ENCODE peak calls at places on chromosomes 4 and X, in four cellular contexts. One of them, this sample, is unnamed.

GRCh38 chrX:17580529-17581155 is 156.7 kb upstream of the SCML1 start:
- DNase-seq in suprapubic skin: no peak
- DNase-seq in activated CD8-positive, alpha-beta T cell treated with anti-CD3 and anti-CD28 coated beads for 36 hours: no peak
- DNase-seq in tibial artery: peak
- DNase-seq in this sample: no peak

GRCh38 chr4:159463235-159463634 is 360.4 kb downstream of the RAPGEF2 start:
- DNase-seq in suprapubic skin: no peak
- DNase-seq in tibial artery: no peak
- DNase-seq in activated CD8-positive, alpha-beta T cell treated with anti-CD3 and anti-CD28 coated beads for 36 hours: no peak
- DNase-seq in this sample: no peak

GRCh38 chr4:7367361-7367760 is 67.4 kb downstream of the PSAPL1 start:
- DNase-seq in activated CD8-positive, alpha-beta T cell treated with anti-CD3 and anti-CD28 coated beads for 36 hours: no peak
- DNase-seq in tibial artery: no peak
- DNase-seq in suprapubic skin: no peak
- DNase-seq in this sample: no peak

GRCh38 chr4:27096142-27096824 is 235.6 kb downstream of the STIM2 start:
- DNase-seq in tibial artery: no peak
- DNase-seq in suprapubic skin: no peak
- DNase-seq in activated CD8-positive, alpha-beta T cell treated with anti-CD3 and anti-CD28 coated beads for 36 hours: no peak
- DNase-seq in this sample: no peak

GRCh38 chr4:148376151-148376550 is 66.1 kb downstream of the NR3C2 start:
- DNase-seq in tibial artery: no peak
- DNase-seq in activated CD8-positive, alpha-beta T cell treated with anti-CD3 and anti-CD28 coated beads for 36 hours: peak
- DNase-seq in suprapubic skin: no peak
- DNase-seq in this sample: no peak

GRCh38 chr4:306551-306961 is 1.3 kb upstream of the ZNF732 start:
- DNase-seq in tibial artery: no peak
- DNase-seq in suprapubic skin: no peak
- DNase-seq in activated CD8-positive, alpha-beta T cell treated with anti-CD3 and anti-CD28 coated beads for 36 hours: peak
- DNase-seq in this sample: peak

GRCh38 chrX:15114865-15115566 is 154.9 kb downstream of the ASB9 start:
- DNase-seq in suprapubic skin: no peak
- DNase-seq in tibial artery: no peak
- DNase-seq in activated CD8-positive, alpha-beta T cell treated with anti-CD3 and anti-CD28 coated beads for 36 hours: no peak
- DNase-seq in this sample: no peak

GRCh38 chr4:105644270-105644669 is 64.2 kb downstream of the INTS12 start:
- DNase-seq in suprapubic skin: no peak
- DNase-seq in activated CD8-positive, alpha-beta T cell treated with anti-CD3 and anti-CD28 coated beads for 36 hours: no peak
- DNase-seq in tibial artery: no peak
- DNase-seq in this sample: no peak

GRCh38 chrX:56319165-56319564 is 87.0 kb downstream of the KLF8 start:
- DNase-seq in tibial artery: no peak
- DNase-seq in suprapubic skin: no peak
- DNase-seq in activated CD8-positive, alpha-beta T cell treated with anti-CD3 and anti-CD28 coated beads for 36 hours: no peak
- DNase-seq in this sample: no peak

GRCh38 chr4:85153221-85153620 is 186.7 kb upstream of the WDFY3 start:
- DNase-seq in activated CD8-positive, alpha-beta T cell treated with anti-CD3 and anti-CD28 coated beads for 36 hours: no peak
- DNase-seq in suprapubic skin: no peak
- DNase-seq in tibial artery: no peak
- DNase-seq in this sample: no peak

GRCh38 chr4:42492977-42493376 is 95.7 kb downstream of the SHISA3 start:
- DNase-seq in activated CD8-positive, alpha-beta T cell treated with anti-CD3 and anti-CD28 coated beads for 36 hours: no peak
- DNase-seq in suprapubic skin: no peak
- DNase-seq in tibial artery: no peak
- DNase-seq in this sample: no peak

GRCh38 chrX:120749141-120749846 is 119.4 kb upstream of the C1GALT1C1 start:
- DNase-seq in activated CD8-positive, alpha-beta T cell treated with anti-CD3 and anti-CD28 coated beads for 36 hours: no peak
- DNase-seq in suprapubic skin: no peak
- DNase-seq in tibial artery: no peak
- DNase-seq in this sample: no peak

GRCh38 chrX:132821974-132822633 is 136.3 kb downstream of the HS6ST2 start:
- DNase-seq in tibial artery: no peak
- DNase-seq in activated CD8-positive, alpha-beta T cell treated with anti-CD3 and anti-CD28 coated beads for 36 hours: no peak
- DNase-seq in suprapubic skin: no peak
- DNase-seq in this sample: no peak

GRCh38 chr4:73764513-73764912 is 24.1 kb downstream of the CXCL8 start:
- DNase-seq in suprapubic skin: no peak
- DNase-seq in tibial artery: no peak
- DNase-seq in activated CD8-positive, alpha-beta T cell treated with anti-CD3 and anti-CD28 coated beads for 36 hours: no peak
- DNase-seq in this sample: no peak

GRCh38 chrX:1596676-1597344 is 5.4 kb downstream of the AKAP17A start:
- DNase-seq in suprapubic skin: no peak
- DNase-seq in tibial artery: no peak
- DNase-seq in activated CD8-positive, alpha-beta T cell treated with anti-CD3 and anti-CD28 coated beads for 36 hours: no peak
- DNase-seq in this sample: no peak

GRCh38 chr4:184647391-184648101 is 1.7 kb downstream of the CASP3 start:
- DNase-seq in activated CD8-positive, alpha-beta T cell treated with anti-CD3 and anti-CD28 coated beads for 36 hours: no peak
- DNase-seq in suprapubic skin: no peak
- DNase-seq in tibial artery: no peak
- DNase-seq in this sample: no peak

GRCh38 chr4:15400911-15401671 is 26.7 kb upstream of the C1QTNF7 start:
- DNase-seq in activated CD8-positive, alpha-beta T cell treated with anti-CD3 and anti-CD28 coated beads for 36 hours: peak
- DNase-seq in tibial artery: peak
- DNase-seq in suprapubic skin: peak
- DNase-seq in this sample: no peak

GRCh38 chrX:15177316-15177715 is 92.6 kb downstream of the ASB9 start:
- DNase-seq in suprapubic skin: no peak
- DNase-seq in tibial artery: no peak
- DNase-seq in activated CD8-positive, alpha-beta T cell treated with anti-CD3 and anti-CD28 coated beads for 36 hours: no peak
- DNase-seq in this sample: no peak

GRCh38 chrX:39453847-39454645 is 643.7 kb downstream of the BCOR start:
- DNase-seq in tibial artery: no peak
- DNase-seq in activated CD8-positive, alpha-beta T cell treated with anti-CD3 and anti-CD28 coated beads for 36 hours: no peak
- DNase-seq in suprapubic skin: no peak
- DNase-seq in this sample: no peak

GRCh38 chr4:187019896-187020295 is 296.2 kb upstream of the FAT1 start:
- DNase-seq in suprapubic skin: no peak
- DNase-seq in tibial artery: no peak
- DNase-seq in activated CD8-positive, alpha-beta T cell treated with anti-CD3 and anti-CD28 coated beads for 36 hours: no peak
- DNase-seq in this sample: no peak

GRCh38 chr4:180455226-180455625 is 1788.0 kb upstream of the TENM3 start:
- DNase-seq in suprapubic skin: no peak
- DNase-seq in activated CD8-positive, alpha-beta T cell treated with anti-CD3 and anti-CD28 coated beads for 36 hours: no peak
- DNase-seq in tibial artery: no peak
- DNase-seq in this sample: no peak

DNA sequence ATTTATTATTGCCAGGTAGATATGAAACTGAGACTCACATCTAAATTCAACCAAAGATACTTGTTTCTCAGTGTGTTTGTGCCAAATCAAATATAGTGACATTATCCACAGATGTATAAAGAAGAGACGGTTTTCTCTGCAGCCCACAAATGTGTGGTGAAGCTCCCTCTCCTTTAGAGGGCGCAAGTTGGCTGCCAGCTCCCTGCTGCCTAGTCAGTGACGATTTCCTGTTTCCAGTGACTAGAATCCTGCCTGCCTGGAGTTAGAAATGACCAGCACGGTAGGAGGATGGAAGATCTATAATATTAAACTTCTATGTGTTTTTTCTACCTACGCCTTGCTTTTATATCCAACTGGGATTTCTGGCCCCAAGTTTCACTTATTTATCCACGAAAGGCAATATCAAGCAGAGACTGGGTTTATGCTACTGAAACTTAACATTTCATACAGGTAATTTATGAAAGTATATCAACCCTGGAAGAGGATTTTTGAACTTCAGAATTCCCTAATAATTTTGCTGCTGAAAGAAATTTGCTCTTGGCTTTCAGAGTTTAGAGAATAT is 1793.7 kb upstream of the TENM3 start:
- DNase-seq in tibial artery: no peak
- DNase-seq in suprapubic skin: no peak
- DNase-seq in activated CD8-positive, alpha-beta T cell treated with anti-CD3 and anti-CD28 coated beads for 36 hours: peak
- DNase-seq in this sample: peak
- TF ChIP-seq CTCF in tibial artery: no peak
- TF ChIP-seq CTCF in suprapubic skin: peak
- TF ChIP-seq CTCF in activated CD8-positive, alpha-beta T cell treated with anti-CD3 and anti-CD28 coated beads for 36 hours: no peak
- TF ChIP-seq CTCF in this sample: peak

GRCh38 chrX:32408389-32408788 is 803.0 kb downstream of the DMD start:
- DNase-seq in suprapubic skin: no peak
- DNase-seq in activated CD8-positive, alpha-beta T cell treated with anti-CD3 and anti-CD28 coated beads for 36 hours: peak
- DNase-seq in tibial artery: no peak
- DNase-seq in this sample: peak
- TF ChIP-seq CTCF in suprapubic skin: no peak
- TF ChIP-seq CTCF in activated CD8-positive, alpha-beta T cell treated with anti-CD3 and anti-CD28 coated beads for 36 hours: no peak
- TF ChIP-seq CTCF in tibial artery: no peak
- TF ChIP-seq CTCF in this sample: peak

GRCh38 chr4:70994387-70995099 is 1.1 kb downstream of the DCK start:
- DNase-seq in activated CD8-positive, alpha-beta T cell treated with anti-CD3 and anti-CD28 coated beads for 36 hours: no peak
- DNase-seq in suprapubic skin: no peak
- DNase-seq in tibial artery: no peak
- DNase-seq in this sample: peak

GRCh38 chr4:70994069-70994366 is 569 bp downstream of the DCK start:
- DNase-seq in activated CD8-positive, alpha-beta T cell treated with anti-CD3 and anti-CD28 coated beads for 36 hours: no peak
- DNase-seq in suprapubic skin: no peak
- DNase-seq in tibial artery: peak
- DNase-seq in this sample: no peak

GRCh38 chr4:70993181-70994068 is at the start of gene DCK:
- DNase-seq in tibial artery: peak
- DNase-seq in activated CD8-positive, alpha-beta T cell treated with anti-CD3 and anti-CD28 coated beads for 36 hours: peak
- DNase-seq in suprapubic skin: peak
- DNase-seq in this sample: peak

GRCh38 chr4:70997068-70997467 is 3.6 kb downstream of the DCK start:
- DNase-seq in tibial artery: no peak
- DNase-seq in suprapubic skin: no peak
- DNase-seq in activated CD8-positive, alpha-beta T cell treated with anti-CD3 and anti-CD28 coated beads for 36 hours: no peak
- DNase-seq in this sample: no peak

GRCh38 chr4:70996014-70996353 is 2.5 kb downstream of the DCK start:
- DNase-seq in tibial artery: no peak
- DNase-seq in activated CD8-positive, alpha-beta T cell treated with anti-CD3 and anti-CD28 coated beads for 36 hours: peak
- DNase-seq in suprapubic skin: no peak
- DNase-seq in this sample: no peak
- TF ChIP-seq CTCF in tibial artery: no peak
- TF ChIP-seq CTCF in activated CD8-positive, alpha-beta T cell treated with anti-CD3 and anti-CD28 coated beads for 36 hours: no peak
- TF ChIP-seq CTCF in suprapubic skin: no peak
- TF ChIP-seq CTCF in this sample: no peak

GRCh38 chr4:183413562-183414200 is 30.8 kb upstream of the CDKN2AIP start:
- DNase-seq in suprapubic skin: no peak
- DNase-seq in tibial artery: peak
- DNase-seq in activated CD8-positive, alpha-beta T cell treated with anti-CD3 and anti-CD28 coated beads for 36 hours: no peak
- DNase-seq in this sample: no peak
- TF ChIP-seq CTCF in suprapubic skin: no peak
- TF ChIP-seq CTCF in tibial artery: no peak
- TF ChIP-seq CTCF in activated CD8-positive, alpha-beta T cell treated with anti-CD3 and anti-CD28 coated beads for 36 hours: no peak
- TF ChIP-seq CTCF in this sample: no peak

GRCh38 chr4:25564836-25565235 is 90.8 kb upstream of the SLC34A2 start:
- DNase-seq in tibial artery: no peak
- DNase-seq in activated CD8-positive, alpha-beta T cell treated with anti-CD3 and anti-CD28 coated beads for 36 hours: no peak
- DNase-seq in suprapubic skin: no peak
- DNase-seq in this sample: no peak
- TF ChIP-seq CTCF in tibial artery: no peak
- TF ChIP-seq CTCF in activated CD8-positive, alpha-beta T cell treated with anti-CD3 and anti-CD28 coated beads for 36 hours: no peak
- TF ChIP-seq CTCF in suprapubic skin: no peak
- TF ChIP-seq CTCF in this sample: no peak

DNA sequence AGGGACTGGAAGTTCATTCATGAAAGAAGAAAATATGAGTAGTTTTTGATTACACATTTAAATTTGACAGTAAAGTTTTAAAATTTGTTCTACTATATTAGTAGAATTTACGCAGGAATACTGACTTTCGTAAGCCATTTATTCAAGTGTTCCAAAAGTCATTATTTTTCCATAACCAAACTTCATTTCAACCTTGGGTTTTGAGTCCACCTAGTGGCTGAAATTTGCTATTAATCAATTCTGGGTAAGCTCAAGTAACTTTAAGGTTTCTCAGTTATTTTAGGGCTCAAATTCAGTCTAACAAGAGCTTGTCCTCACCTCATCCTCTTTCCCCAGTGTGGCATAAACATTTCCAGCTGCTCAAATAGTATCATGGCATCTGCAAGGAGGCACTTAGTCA is 175.4 kb downstream of the SH3BGRL start:
- DNase-seq in tibial artery: no peak
- DNase-seq in activated CD8-positive, alpha-beta T cell treated with anti-CD3 and anti-CD28 coated beads for 36 hours: no peak
- DNase-seq in suprapubic skin: no peak
- DNase-seq in this sample: peak
- TF ChIP-seq CTCF in tibial artery: peak
- TF ChIP-seq CTCF in activated CD8-positive, alpha-beta T cell treated with anti-CD3 and anti-CD28 coated beads for 36 hours: peak
- TF ChIP-seq CTCF in suprapubic skin: peak
- TF ChIP-seq CTCF in this sample: peak

GRCh38 chr4:178577933-178578332 is 1135.7 kb upstream of the AGA start:
- DNase-seq in tibial artery: no peak
- DNase-seq in suprapubic skin: no peak
- DNase-seq in activated CD8-positive, alpha-beta T cell treated with anti-CD3 and anti-CD28 coated beads for 36 hours: peak
- DNase-seq in this sample: no peak
- TF ChIP-seq CTCF in tibial artery: no peak
- TF ChIP-seq CTCF in suprapubic skin: no peak
- TF ChIP-seq CTCF in activated CD8-positive, alpha-beta T cell treated with anti-CD3 and anti-CD28 coated beads for 36 hours: no peak
- TF ChIP-seq CTCF in this sample: peak

GRCh38 chr4:108834167-108834566 is 71.3 kb upstream of the ETNPPL start:
- DNase-seq in suprapubic skin: no peak
- DNase-seq in activated CD8-positive, alpha-beta T cell treated with anti-CD3 and anti-CD28 coated beads for 36 hours: no peak
- DNase-seq in tibial artery: no peak
- DNase-seq in this sample: no peak

GRCh38 chr4:108838451-108838850 is 75.6 kb upstream of the ETNPPL start:
- DNase-seq in tibial artery: no peak
- DNase-seq in suprapubic skin: no peak
- DNase-seq in activated CD8-positive, alpha-beta T cell treated with anti-CD3 and anti-CD28 coated beads for 36 hours: no peak
- DNase-seq in this sample: no peak

GRCh38 chr4:108830509-108831244 is 67.8 kb upstream of the ETNPPL start:
- DNase-seq in tibial artery: no peak
- DNase-seq in activated CD8-positive, alpha-beta T cell treated with anti-CD3 and anti-CD28 coated beads for 36 hours: peak
- DNase-seq in suprapubic skin: no peak
- DNase-seq in this sample: no peak

GRCh38 chr4:108833041-108833440 is 70.2 kb upstream of the ETNPPL start:
- DNase-seq in tibial artery: no peak
- DNase-seq in suprapubic skin: no peak
- DNase-seq in activated CD8-positive, alpha-beta T cell treated with anti-CD3 and anti-CD28 coated beads for 36 hours: no peak
- DNase-seq in this sample: no peak

GRCh38 chr4:108834787-108835384 is 72.0 kb upstream of the ETNPPL start:
- DNase-seq in suprapubic skin: no peak
- DNase-seq in tibial artery: no peak
- DNase-seq in activated CD8-positive, alpha-beta T cell treated with anti-CD3 and anti-CD28 coated beads for 36 hours: no peak
- DNase-seq in this sample: peak
- TF ChIP-seq CTCF in suprapubic skin: peak
- TF ChIP-seq CTCF in tibial artery: peak
- TF ChIP-seq CTCF in activated CD8-positive, alpha-beta T cell treated with anti-CD3 and anti-CD28 coated beads for 36 hours: peak
- TF ChIP-seq CTCF in this sample: peak

This sample was measured in GM13976.